ENCODE peak calls at places on chromosomes 6 and 20, in four cellular contexts. One of them, this sample, is unnamed.

GRCh38 chr20:38172344-38172743 is 7.3 kb upstream of the TGM2 start:
- DNase-seq in K562: no peak
- DNase-seq in HepG2: peak
- DNase-seq in GM12878: no peak
- DNase-seq in this sample: no peak

GRCh38 chr6:46677314-46677654 is 10.4 kb upstream of the TDRD6 start:
- DNase-seq in HepG2: peak
- DNase-seq in GM12878: no peak
- DNase-seq in K562: no peak
- DNase-seq in this sample: peak

GRCh38 chr20:53848304-53848703 is 222.1 kb downstream of the BCAS1 start:
- DNase-seq in HepG2: no peak
- DNase-seq in GM12878: no peak
- DNase-seq in K562: no peak
- DNase-seq in this sample: no peak

GRCh38 chr6:116159782-116160524 is 34.0 kb upstream of the COL10A1 start:
- DNase-seq in GM12878: no peak
- DNase-seq in HepG2: no peak
- DNase-seq in K562: no peak
- DNase-seq in this sample: no peak

GRCh38 chr6:53246924-53247323 is 98.3 kb upstream of the GCM1 start:
- DNase-seq in GM12878: no peak
- DNase-seq in K562: no peak
- DNase-seq in HepG2: no peak
- DNase-seq in this sample: no peak

GRCh38 chr6:3281669-3282460 is 23.1 kb downstream of the PSMG4 start:
- DNase-seq in GM12878: no peak
- DNase-seq in HepG2: no peak
- DNase-seq in K562: no peak
- DNase-seq in this sample: no peak

GRCh38 chr6:25371037-25371347 is 91.8 kb downstream of the CARMIL1 start:
- DNase-seq in K562: no peak
- DNase-seq in HepG2: no peak
- DNase-seq in GM12878: no peak
- DNase-seq in this sample: no peak

GRCh38 chr20:63461364-63461763 is 11.1 kb downstream of the KCNQ2 start:
- DNase-seq in K562: peak
- DNase-seq in GM12878: no peak
- DNase-seq in HepG2: no peak
- DNase-seq in this sample: peak

DNA sequence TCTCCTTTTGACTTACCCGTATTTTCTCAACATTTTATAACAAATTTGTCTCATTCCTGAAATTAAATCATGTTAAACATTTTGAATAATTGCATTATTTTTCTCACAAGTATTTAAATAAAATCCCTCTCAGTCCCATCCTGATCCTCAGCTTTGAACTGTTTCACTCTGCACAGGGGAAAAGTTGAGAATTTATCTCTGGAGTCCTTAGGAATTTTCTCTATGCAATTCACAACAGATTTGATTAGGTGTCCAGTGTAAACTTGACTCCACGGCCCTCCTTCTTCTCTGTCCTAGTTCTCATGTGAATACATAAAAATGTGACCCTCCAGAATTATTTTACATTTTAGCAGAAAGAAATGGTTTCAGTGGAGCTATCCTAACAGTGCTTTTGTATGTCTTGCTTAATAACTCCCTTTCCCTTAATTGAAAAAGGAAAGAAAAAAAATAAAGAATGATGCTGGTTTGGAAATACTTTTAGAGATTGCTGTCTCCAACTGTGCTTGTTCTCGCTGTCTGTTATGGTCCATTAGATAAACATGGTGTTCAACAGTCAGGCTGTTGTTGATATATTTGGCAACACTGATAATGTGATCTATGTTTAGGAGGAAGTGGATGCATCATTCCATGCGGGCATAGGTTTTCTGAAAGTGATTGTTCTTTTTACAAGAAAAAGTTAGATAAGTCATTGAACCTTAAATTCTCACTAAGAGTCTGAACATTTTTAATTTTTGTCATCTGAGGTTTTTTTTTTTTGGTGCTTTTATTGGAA is 599.3 kb upstream of the CITED2 start:
- DNase-seq in K562: no peak
- DNase-seq in HepG2: no peak
- DNase-seq in GM12878: no peak
- DNase-seq in this sample: no peak
- TF ChIP-seq TARDBP in K562: no peak
- TF ChIP-seq TARDBP in HepG2: no peak
- TF ChIP-seq TARDBP in GM12878: no peak
- TF ChIP-seq TARDBP in this sample: no peak

GRCh38 chr6:7684076-7684475 is 41.8 kb upstream of the BMP6 start:
- DNase-seq in HepG2: no peak
- DNase-seq in K562: no peak
- DNase-seq in GM12878: no peak
- DNase-seq in this sample: no peak

GRCh38 chr6:7684843-7685242 is 41.1 kb upstream of the BMP6 start:
- DNase-seq in HepG2: no peak
- DNase-seq in K562: no peak
- DNase-seq in GM12878: no peak
- DNase-seq in this sample: no peak

GRCh38 chr6:7681449-7681848 is 44.5 kb upstream of the BMP6 start:
- DNase-seq in HepG2: no peak
- DNase-seq in K562: no peak
- DNase-seq in GM12878: no peak
- DNase-seq in this sample: no peak

GRCh38 chr6:7677229-7677628 is 48.7 kb upstream of the BMP6 start:
- DNase-seq in HepG2: no peak
- DNase-seq in K562: no peak
- DNase-seq in GM12878: no peak
- DNase-seq in this sample: no peak

DNA sequence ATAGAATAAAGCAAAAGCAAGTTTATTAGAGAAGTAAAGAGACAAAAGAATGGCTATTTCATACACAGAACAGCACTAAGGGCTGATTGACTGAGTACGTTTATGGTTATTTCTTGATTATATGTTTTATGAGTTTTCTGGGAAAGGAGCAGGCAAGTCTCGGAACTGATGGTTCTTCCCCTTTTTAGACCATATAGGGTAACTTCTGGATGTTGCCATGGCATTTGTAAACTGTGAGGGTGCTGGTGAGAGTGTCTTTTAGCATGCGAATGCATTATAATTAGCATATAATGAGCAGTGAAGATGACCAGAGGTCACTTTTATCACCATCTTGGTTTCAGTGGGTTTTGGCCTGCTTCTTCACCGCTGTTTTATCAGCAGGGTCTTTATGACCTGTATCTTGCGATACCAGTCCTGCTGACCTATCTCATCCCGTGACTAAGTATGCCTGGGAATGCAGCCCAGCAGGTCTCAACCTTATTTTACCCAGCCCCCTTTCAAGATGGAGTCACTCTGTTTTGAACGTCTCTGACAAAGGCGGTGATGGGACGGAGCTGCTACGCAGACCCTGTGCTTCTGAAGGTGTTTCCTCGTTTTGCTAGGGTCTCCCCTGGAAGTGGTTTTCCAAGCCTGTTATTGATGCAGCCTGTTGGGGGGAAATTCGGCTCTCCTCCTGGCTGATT is 45.4 kb upstream of the BMP6 start:
- DNase-seq in HepG2: no peak
- DNase-seq in GM12878: no peak
- DNase-seq in K562: no peak
- DNase-seq in this sample: no peak
- TF ChIP-seq FOXK2 in HepG2: no peak
- TF ChIP-seq FOXK2 in GM12878: no peak
- TF ChIP-seq FOXK2 in K562: no peak
- TF ChIP-seq FOXK2 in this sample: no peak

GRCh38 chr20:8144282-8145245 is 12.5 kb downstream of the PLCB1 start:
- DNase-seq in K562: no peak
- DNase-seq in GM12878: no peak
- DNase-seq in HepG2: peak
- DNase-seq in this sample: no peak
- TF ChIP-seq SP1 in K562: no peak
- TF ChIP-seq SP1 in GM12878: no peak
- TF ChIP-seq SP1 in HepG2: no peak
- TF ChIP-seq SP1 in this sample: no peak

GRCh38 chr20:19890358-19891117 is 126.6 kb upstream of the NAA20 start:
- DNase-seq in GM12878: no peak
- DNase-seq in K562: no peak
- DNase-seq in HepG2: no peak
- DNase-seq in this sample: no peak
- TF ChIP-seq TARDBP in GM12878: no peak
- TF ChIP-seq TARDBP in K562: no peak
- TF ChIP-seq TARDBP in HepG2: no peak
- TF ChIP-seq TARDBP in this sample: no peak

GRCh38 chr6:36885461-36886401 is at the start of gene C6orf89:
- DNase-seq in K562: peak
- DNase-seq in GM12878: peak
- DNase-seq in HepG2: peak
- DNase-seq in this sample: peak
- TF ChIP-seq FOXK2 in K562: peak
- TF ChIP-seq FOXK2 in GM12878: peak
- TF ChIP-seq FOXK2 in HepG2: peak
- TF ChIP-seq FOXK2 in this sample: no peak

GRCh38 chr6:22124756-22125155 is 172.1 kb downstream of the PRL start:
- DNase-seq in HepG2: no peak
- DNase-seq in K562: no peak
- DNase-seq in GM12878: no peak
- DNase-seq in this sample: no peak
- TF ChIP-seq SP1 in HepG2: no peak
- TF ChIP-seq SP1 in K562: no peak
- TF ChIP-seq SP1 in GM12878: no peak
- TF ChIP-seq SP1 in this sample: no peak

DNA sequence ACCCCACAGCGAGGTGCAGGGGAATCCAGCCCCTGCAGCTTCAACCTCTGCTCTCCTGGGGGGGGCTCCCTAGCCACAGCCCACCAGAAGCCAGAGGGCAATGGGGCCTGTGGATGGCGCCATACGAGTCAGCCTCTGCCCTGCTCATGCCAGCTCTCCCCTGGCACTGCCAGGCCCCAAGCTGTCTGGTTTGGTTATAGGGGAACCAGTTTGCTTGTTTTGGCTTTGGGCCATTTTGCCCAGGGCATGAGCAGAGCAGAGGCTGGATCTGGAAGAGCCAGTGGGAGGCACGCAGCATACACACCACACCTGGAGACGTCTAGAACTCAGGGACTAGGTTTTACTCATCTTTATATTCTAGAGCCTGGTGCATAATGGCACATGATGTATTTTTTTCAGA is 66.7 kb upstream of the SLC22A16 start:
- DNase-seq in GM12878: no peak
- DNase-seq in K562: no peak
- DNase-seq in HepG2: no peak
- DNase-seq in this sample: no peak
- TF ChIP-seq TARDBP in GM12878: no peak
- TF ChIP-seq TARDBP in K562: no peak
- TF ChIP-seq TARDBP in HepG2: no peak
- TF ChIP-seq TARDBP in this sample: no peak